ENCODE peak calls at places on chromosomes 2 and 18, in eight cellular contexts. R is breast epithelium, K is DMS153, V is occipital lobe, U is midbrain, G is GM04504, B is kidney tubule cell, X is fibroblast of the conjunctiva. Y is an unnamed sample.
A peak's percentile ranks its signal among the peaks of the same experiment; 100 is the strongest.

GRCh38 chr18:44601447-44601846 is 79.2 kb upstream of the SETBP1 start:
- DNase-seq in R (no peak), K (no peak), V (no peak), U (no peak), G (peak; percentile 88), B (peak; percentile 81), X (no peak), Y (no peak)

GRCh38 chr2:176419591-176420071 is 150.4 kb downstream of the MTX2 start:
- DNase-seq in R (no peak), K (no peak), V (no peak), U (no peak), G (peak; percentile 18), B (peak; percentile 65), X (peak; percentile 8), Y (no peak)

GRCh38 chr2:222969491-222969890 is 82.5 kb upstream of the KCNE4 start:
- DNase-seq in R (no peak), K (no peak), V (no peak), U (no peak), G (peak; percentile 52), B (peak; percentile 12), X (peak; percentile 62), Y (no peak)

GRCh38 chr18:33596178-33596854 is 18.3 kb downstream of the ASXL3 start:
- DNase-seq in R (no peak), K (peak; percentile 60), V (no peak), U (no peak), G (no peak), B (peak; percentile 56), X (peak; percentile 10), Y (no peak)

GRCh38 chr2:64288321-64288931 is 144.2 kb upstream of the PELI1 start:
- DNase-seq in R (no peak), K (no peak), V (no peak), U (no peak), G (peak; percentile 83), B (no peak), X (peak; percentile 43), Y (no peak)

GRCh38 chr18:78977627-78978271 is 1.9 kb upstream of the SALL3 start:
- DNase-seq in R (no peak), K (no peak), V (no peak), U (no peak), G (no peak), B (no peak), X (no peak), Y (no peak)

GRCh38 chr2:39266906-39267434 is 23.2 kb upstream of the CDKL4 start:
- DNase-seq in R (no peak), K (no peak), V (no peak), U (no peak), G (no peak), B (no peak), X (no peak), Y (no peak)

GRCh38 chr2:191206613-191207471 is 38.4 kb upstream of the MYO1B start:
- DNase-seq in R (no peak), K (peak; percentile 44), V (no peak), U (no peak), G (no peak), B (peak; percentile 50), X (no peak), Y (peak; percentile 4)

GRCh38 chr2:43082111-43082877 is 144.1 kb downstream of the ZFP36L2 start:
- DNase-seq in R (no peak), K (no peak), V (no peak), U (peak; percentile 33), G (peak; percentile 89), B (peak; percentile 73), X (peak; percentile 78), Y (no peak)